ENCODE peak calls at places on chromosomes 6 and 20, in four cellular contexts. One of them, this sample, is unnamed.

GRCh38 chr6:128801621-128802020 is 81.3 kb upstream of the LAMA2 start:
- DNase-seq in CD4-positive, CD25-positive, alpha-beta regulatory T cell: no peak
- DNase-seq in K562: no peak
- DNase-seq in KBM-7: no peak
- DNase-seq in this sample: no peak

GRCh38 chr20:1803216-1804128 is 91.7 kb upstream of the SIRPA start:
- DNase-seq in CD4-positive, CD25-positive, alpha-beta regulatory T cell: no peak
- DNase-seq in K562: no peak
- DNase-seq in KBM-7: peak
- DNase-seq in this sample: peak

GRCh38 chr20:29687438-29687837 is 1570.0 kb upstream of the DEFB115 start:
- DNase-seq in CD4-positive, CD25-positive, alpha-beta regulatory T cell: no peak
- DNase-seq in K562: no peak
- DNase-seq in KBM-7: no peak
- DNase-seq in this sample: no peak

GRCh38 chr6:7691675-7692452 is 34.0 kb upstream of the BMP6 start:
- DNase-seq in CD4-positive, CD25-positive, alpha-beta regulatory T cell: no peak
- DNase-seq in K562: peak
- DNase-seq in KBM-7: no peak
- DNase-seq in this sample: peak

GRCh38 chr6:624979-625378 is 31.9 kb downstream of the HUS1B start:
- DNase-seq in CD4-positive, CD25-positive, alpha-beta regulatory T cell: no peak
- DNase-seq in K562: peak
- DNase-seq in KBM-7: peak
- DNase-seq in this sample: no peak

GRCh38 chr6:5941188-5941587 is 65.5 kb downstream of the NRN1 start:
- DNase-seq in CD4-positive, CD25-positive, alpha-beta regulatory T cell: no peak
- DNase-seq in K562: no peak
- DNase-seq in KBM-7: no peak
- DNase-seq in this sample: no peak

GRCh38 chr6:157264701-157265100 is 58.6 kb downstream of the TMEM242 start:
- DNase-seq in CD4-positive, CD25-positive, alpha-beta regulatory T cell: no peak
- DNase-seq in K562: no peak
- DNase-seq in KBM-7: no peak
- DNase-seq in this sample: no peak

GRCh38 chr6:82953871-82954270 is 111.8 kb downstream of the UBE3D start:
- DNase-seq in CD4-positive, CD25-positive, alpha-beta regulatory T cell: no peak
- DNase-seq in K562: no peak
- DNase-seq in KBM-7: no peak
- DNase-seq in this sample: no peak

GRCh38 chr6:69866351-69867074 is at the start of gene COL19A1:
- DNase-seq in CD4-positive, CD25-positive, alpha-beta regulatory T cell: peak
- DNase-seq in K562: no peak
- DNase-seq in KBM-7: no peak
- DNase-seq in this sample: no peak

GRCh38 chr6:167034056-167034455 is 34.9 kb downstream of the CEP43 start:
- DNase-seq in CD4-positive, CD25-positive, alpha-beta regulatory T cell: no peak
- DNase-seq in K562: no peak
- DNase-seq in KBM-7: no peak
- DNase-seq in this sample: no peak

GRCh38 chr6:6694825-6695710 is 106.5 kb downstream of the LY86 start:
- DNase-seq in CD4-positive, CD25-positive, alpha-beta regulatory T cell: no peak
- DNase-seq in K562: no peak
- DNase-seq in KBM-7: peak
- DNase-seq in this sample: no peak

GRCh38 chr6:142845143-142845571 is 99.8 kb downstream of the HIVEP2 start:
- DNase-seq in CD4-positive, CD25-positive, alpha-beta regulatory T cell: peak
- DNase-seq in K562: no peak
- DNase-seq in KBM-7: no peak
- DNase-seq in this sample: no peak

GRCh38 chr6:156109713-156110112 is 654.1 kb upstream of the NOX3 start:
- DNase-seq in CD4-positive, CD25-positive, alpha-beta regulatory T cell: no peak
- DNase-seq in K562: no peak
- DNase-seq in KBM-7: no peak
- DNase-seq in this sample: no peak

GRCh38 chr6:93823489-93823888 is 404.1 kb upstream of the EPHA7 start:
- DNase-seq in CD4-positive, CD25-positive, alpha-beta regulatory T cell: no peak
- DNase-seq in K562: no peak
- DNase-seq in KBM-7: no peak
- DNase-seq in this sample: no peak

GRCh38 chr20:63087872-63088680 is 81.3 kb upstream of the BHLHE23 start:
- DNase-seq in CD4-positive, CD25-positive, alpha-beta regulatory T cell: no peak
- DNase-seq in K562: no peak
- DNase-seq in KBM-7: no peak
- DNase-seq in this sample: no peak